ENCODE peak calls at places on chromosomes 6 and 20, in six cellular contexts. E is amygdala; H is NCI-H748 treated with DMSO at 0.1 percent for 48 hours; C is nucleus accumbens; D is activated CD4-positive, alpha-beta T cell treated with anti-CD3 and anti-CD28 coated beads, Interleukin-2, amount 10 ng/mL, durations not matched to agents 7 days and 5 days; O is activated CD4-positive, CD25-positive, alpha-beta regulatory T cell treated with anti-CD3 and anti-CD28 coated beads, Interleukin-2, amount 50 U/mL, for 72 hours. M is an unnamed sample.

GRCh38 chr6:148513145-148514071 is 170.8 kb downstream of the SASH1 start:
- DNase-seq in H (no peak), O (no peak), C (peak), D (no peak), E (no peak), M (no peak)

GRCh38 chr6:27224729-27225128 is 22.8 kb upstream of the PRSS16 start:
- DNase-seq in C (no peak), H (no peak), O (no peak), D (no peak), E (no peak), M (no peak)

GRCh38 chr6:145814035-145814500 is 527 bp downstream of the FBXO30 start:
- DNase-seq in C (peak), D (peak), O (no peak), E (no peak), H (no peak), M (peak)

GRCh38 chr20:46406986-46407670 is 713 bp upstream of the ELMO2 start:
- DNase-seq in E (no peak), C (peak), D (peak), H (peak), O (peak), M (peak)

GRCh38 chr6:116144590-116144989 is 18.7 kb upstream of the COL10A1 start:
- DNase-seq in E (no peak), D (no peak), O (no peak), H (no peak), C (no peak), M (no peak)

GRCh38 chr6:127635091-127635490 is 58.1 kb downstream of the C6orf58 start:
- DNase-seq in O (no peak), C (no peak), D (no peak), H (no peak), E (no peak), M (no peak)

GRCh38 chr6:137216875-137217553 is 2.2 kb downstream of the IFNGR1 start:
- DNase-seq in H (no peak), E (no peak), O (no peak), C (no peak), D (no peak), M (no peak)

GRCh38 chr20:9635756-9636155 is 121.4 kb downstream of the LAMP5 start:
- DNase-seq in O (no peak), H (no peak), E (no peak), D (no peak), C (no peak), M (no peak)

GRCh38 chr6:119310486-119311036 is 39.0 kb downstream of the MAN1A1 start:
- DNase-seq in D (no peak), E (no peak), H (no peak), O (no peak), C (no peak), M (no peak)

GRCh38 chr20:50141811-50142561 is 11.5 kb downstream of the PEDS1 start:
- DNase-seq in H (no peak), O (no peak), E (no peak), D (no peak), C (no peak), M (no peak)

GRCh38 chr20:36575066-36575743 is 1.8 kb downstream of the TGIF2 start:
- DNase-seq in O (no peak), H (peak), E (no peak), D (peak), C (peak), M (peak)

GRCh38 chr20:52539891-52540290 is 348.3 kb upstream of the ZFP64 start:
- DNase-seq in C (no peak), E (no peak), D (no peak), O (no peak), H (no peak), M (no peak)

GRCh38 chr20:56909918-56910714 is 281.0 kb downstream of the TFAP2C start:
- DNase-seq in D (no peak), C (no peak), H (no peak), O (no peak), E (no peak), M (peak)

GRCh38 chr6:13186861-13187260 is 141.5 kb downstream of the TBC1D7 start:
- DNase-seq in C (no peak), D (no peak), H (no peak), E (no peak), O (no peak), M (no peak)

GRCh38 chr20:31678389-31679356 is 41.0 kb downstream of the COX4I2 start:
- DNase-seq in E (no peak), D (no peak), C (no peak), H (no peak), O (no peak), M (no peak)

GRCh38 chr20:15637971-15638754 is 935.1 kb downstream of the KIF16B start:
- DNase-seq in D (no peak), C (no peak), O (no peak), H (no peak), E (no peak), M (no peak)

GRCh38 chr20:31833130-31833930 is 12.1 kb downstream of the FOXS1 start:
- DNase-seq in H (no peak), E (no peak), O (peak), C (peak), D (peak), M (peak)

GRCh38 chr6:20153194-20153593 is 59.1 kb downstream of the MBOAT1 start:
- DNase-seq in O (no peak), D (no peak), H (no peak), E (no peak), C (no peak), M (no peak)

GRCh38 chr6:163354779-163355431 is 59.6 kb upstream of the QKI start:
- DNase-seq in D (no peak), E (no peak), H (no peak), C (peak), O (no peak), M (no peak)

GRCh38 chr20:57308451-57309410 is 20.9 kb upstream of the SPO11 start:
- DNase-seq in H (no peak), C (no peak), E (no peak), D (no peak), O (no peak), M (peak)

GRCh38 chr6:2999621-3000455 is at the start of gene NQO2:
- DNase-seq in E (peak), O (peak), C (peak), H (peak), D (peak), M (peak)

GRCh38 chr6:112180095-112180820 is 74.1 kb downstream of the LAMA4 start:
- DNase-seq in E (no peak), H (peak), D (peak), C (peak), O (no peak), M (peak)

GRCh38 chr6:38012573-38012972 is 193.0 kb downstream of the ZFAND3 start:
- DNase-seq in C (peak), O (no peak), E (no peak), D (no peak), H (peak), M (peak)

GRCh38 chr6:34657037-34657306 is 39.6 kb downstream of the ILRUN start:
- DNase-seq in C (no peak), D (no peak), O (no peak), H (no peak), E (no peak), M (no peak)

GRCh38 chr6:157047951-157048350 is 270.8 kb downstream of the ARID1B start:
- DNase-seq in O (no peak), H (no peak), E (no peak), D (no peak), C (no peak), M (no peak)

M was measured in NCI-H526.